ENCODE peak calls at places on chromosomes 13 and 19, in four cellular contexts. Y, D, Q and W are unnamed samples.
A peak's percentile ranks its signal among the peaks of the same experiment; 100 is the strongest.

GRCh38 chr19:23547816-23548430 is 139.1 kb downstream of the ZNF675 start:
- DNase-seq in Q (no peak), D (no peak), Y (no peak), W (no peak)

GRCh38 chr19:16197188-16197621 is 506 bp upstream of the AP1M1 start:
- DNase-seq in Q (no peak), Y (peak; percentile 30), D (no peak), W (no peak)

GRCh38 chr19:19554074-19555023 is 16.3 kb downstream of the CILP2 start:
- DNase-seq in Y (peak; percentile 49), D (no peak), Q (no peak), W (no peak)

GRCh38 chr13:48296528-48296927 is 7.0 kb upstream of the RB1 start:
- DNase-seq in Q (no peak), D (no peak), Y (no peak), W (no peak)

GRCh38 chr19:2997720-2998119 is 20.4 kb downstream of the TLE6 start:
- DNase-seq in Q (no peak), D (no peak), Y (no peak), W (no peak)

GRCh38 chr19:50493171-50493570 is 16.5 kb upstream of the GARIN5A start:
- DNase-seq in Y (no peak), D (no peak), Q (no peak), W (peak; percentile 28)

GRCh38 chr19:31154021-31154420 is 195.2 kb downstream of the TSHZ3 start:
- DNase-seq in Y (no peak), Q (no peak), D (no peak), W (no peak)

GRCh38 chr19:54616840-54617560 is 13.3 kb upstream of the LILRB1 start:
- DNase-seq in Q (peak; percentile 93), Y (no peak), D (no peak), W (no peak)

GRCh38 chr19:6088677-6089063 is 21.6 kb downstream of the RFX2 start:
- DNase-seq in Q (no peak), Y (no peak), D (no peak), W (no peak)

GRCh38 chr19:3061214-3062161 is 807 bp downstream of the TLE5 start:
- DNase-seq in Q (no peak), D (peak; percentile 77), Y (no peak), W (peak; percentile 84)

GRCh38 chr19:29540128-29540527 is 14.3 kb downstream of the VSTM2B start:
- DNase-seq in Y (no peak), D (no peak), Q (no peak), W (no peak)

GRCh38 chr19:54420383-54421168 is 5.3 kb downstream of the TTYH1 start:
- DNase-seq in Q (no peak), D (no peak), Y (no peak), W (peak; percentile 79)

GRCh38 chr19:16654151-16654550 is 5.8 kb downstream of the SMIM7 start:
- DNase-seq in Q (no peak), D (no peak), Y (no peak), W (no peak)

GRCh38 chr19:11196406-11197287 is 698 bp downstream of the KANK2 start:
- DNase-seq in Q (no peak), Y (no peak), D (peak; percentile 61), W (peak; percentile 78)

GRCh38 chr19:49614096-49614857 is 23.3 kb downstream of the PRR12 start:
- DNase-seq in D (no peak), Y (no peak), Q (no peak), W (no peak)

GRCh38 chr13:95510950-95511349 is 41.6 kb upstream of the CLDN10 start:
- DNase-seq in Y (no peak), D (no peak), Q (no peak), W (no peak)
- TF ChIP-seq EP300 in Y (no peak), D (no peak), Q (no peak), W (no peak)

GRCh38 chr19:42295831-42296525 is 6.0 kb upstream of the PRR19 start:
- DNase-seq in Y (peak; percentile 95), D (peak; percentile 78), Q (peak; percentile 41), W (peak; percentile 89)

GRCh38 chr19:42293966-42294365 is 8.0 kb upstream of the PRR19 start:
- DNase-seq in Q (no peak), D (no peak), Y (no peak), W (no peak)

GRCh38 chr19:42297034-42297433 is 4.9 kb upstream of the PRR19 start:
- DNase-seq in Q (no peak), D (no peak), Y (no peak), W (no peak)

GRCh38 chr19:42294471-42295137 is 7.3 kb upstream of the PRR19 start:
- DNase-seq in D (no peak), Y (no peak), Q (no peak), W (no peak)

GRCh38 chr19:42295342-42295741 is 6.6 kb upstream of the PRR19 start:
- DNase-seq in Y (no peak), Q (no peak), D (no peak), W (no peak)
- TF ChIP-seq CTCF in Y (no peak), Q (no peak), D (no peak), W (no peak)

GRCh38 chr19:46718934-46719551 is 2.1 kb upstream of the PRKD2 start:
- DNase-seq in D (no peak), Y (no peak), Q (peak; percentile 70), W (no peak)
- H3K27ac ChIP-seq in D (no peak overlapping the region), Y (no peak overlapping the region), Q (peak overlapping the region; percentile 88), W (peak overlapping the region; percentile 18)

GRCh38 chr19:45455707-45456499 is 11.9 kb upstream of the FOSB start:
- DNase-seq in Q (no peak), Y (peak; percentile 68), D (peak; percentile 97), W (peak; percentile 97)
- TF ChIP-seq EP300 in Q (no peak), Y (peak; percentile 44), D (no peak), W (peak; percentile 56)